ENCODE peak calls at places on chromosomes 1 and 21, in five cellular contexts. One of them, this sample, is unnamed.
A peak's percentile ranks its signal among the peaks of the same experiment; 100 is the strongest.

GRCh38 chr21:17427831-17428483 is 84.9 kb upstream of the CXADR start:
- DNase-seq in DND-41: no peak
- DNase-seq in naive thymus-derived CD4-positive, alpha-beta T cell: no peak
- DNase-seq in fibroblast of lung: no peak
- DNase-seq in mesendoderm: no peak
- DNase-seq in this sample: no peak

GRCh38 chr1:55155522-55155921 is 59.6 kb downstream of the USP24 start:
- DNase-seq in DND-41: peak; percentile 31
- DNase-seq in mesendoderm: peak; percentile 46
- DNase-seq in naive thymus-derived CD4-positive, alpha-beta T cell: no peak
- DNase-seq in fibroblast of lung: peak; percentile 38
- DNase-seq in this sample: peak; percentile 23

GRCh38 chr1:52702886-52703787 is 5.0 kb upstream of the COA7 start:
- DNase-seq in naive thymus-derived CD4-positive, alpha-beta T cell: peak; percentile 86
- DNase-seq in mesendoderm: peak; percentile 98
- DNase-seq in DND-41: no peak
- DNase-seq in fibroblast of lung: peak; percentile 91
- DNase-seq in this sample: no peak

GRCh38 chr1:53683986-53684740 is 54.8 kb downstream of the GLIS1 start:
- DNase-seq in naive thymus-derived CD4-positive, alpha-beta T cell: no peak
- DNase-seq in fibroblast of lung: no peak
- DNase-seq in DND-41: no peak
- DNase-seq in mesendoderm: peak; percentile 72
- DNase-seq in this sample: no peak

GRCh38 chr1:10347109-10347508 is 51.8 kb upstream of the PGD start:
- DNase-seq in naive thymus-derived CD4-positive, alpha-beta T cell: no peak
- DNase-seq in DND-41: no peak
- DNase-seq in fibroblast of lung: no peak
- DNase-seq in mesendoderm: no peak
- DNase-seq in this sample: no peak

GRCh38 chr1:84571150-84571535 is 3.1 kb downstream of the CTBS start:
- DNase-seq in naive thymus-derived CD4-positive, alpha-beta T cell: no peak
- DNase-seq in fibroblast of lung: peak; percentile 62
- DNase-seq in DND-41: no peak
- DNase-seq in mesendoderm: no peak
- DNase-seq in this sample: no peak

GRCh38 chr1:5220881-5221280 is 566.5 kb downstream of the AJAP1 start:
- DNase-seq in mesendoderm: no peak
- DNase-seq in naive thymus-derived CD4-positive, alpha-beta T cell: no peak
- DNase-seq in fibroblast of lung: no peak
- DNase-seq in DND-41: no peak
- DNase-seq in this sample: no peak

GRCh38 chr1:188128761-188129160 is 1300.0 kb downstream of the PLA2G4A start:
- DNase-seq in fibroblast of lung: no peak
- DNase-seq in mesendoderm: peak; percentile 35
- DNase-seq in DND-41: no peak
- DNase-seq in naive thymus-derived CD4-positive, alpha-beta T cell: no peak
- DNase-seq in this sample: no peak

GRCh38 chr1:52455686-52456085 is 51.3 kb downstream of the PRPF38A start:
- DNase-seq in fibroblast of lung: no peak
- DNase-seq in DND-41: no peak
- DNase-seq in mesendoderm: no peak
- DNase-seq in naive thymus-derived CD4-positive, alpha-beta T cell: no peak
- DNase-seq in this sample: no peak

GRCh38 chr1:234943801-234944402 is 184.7 kb downstream of the TOMM20 start:
- DNase-seq in naive thymus-derived CD4-positive, alpha-beta T cell: no peak
- DNase-seq in DND-41: no peak
- DNase-seq in fibroblast of lung: no peak
- DNase-seq in mesendoderm: no peak
- DNase-seq in this sample: no peak

GRCh38 chr1:3553940-3554223 is 57.4 kb downstream of the MEGF6 start:
- DNase-seq in fibroblast of lung: no peak
- DNase-seq in naive thymus-derived CD4-positive, alpha-beta T cell: no peak
- DNase-seq in mesendoderm: no peak
- DNase-seq in DND-41: no peak
- DNase-seq in this sample: no peak

GRCh38 chr1:225484657-225485606 is 57.1 kb upstream of the LBR start:
- DNase-seq in DND-41: no peak
- DNase-seq in fibroblast of lung: no peak
- DNase-seq in mesendoderm: no peak
- DNase-seq in naive thymus-derived CD4-positive, alpha-beta T cell: no peak
- DNase-seq in this sample: no peak

GRCh38 chr1:46606255-46606965 is 2.3 kb upstream of the MKNK1 start:
- DNase-seq in naive thymus-derived CD4-positive, alpha-beta T cell: no peak
- DNase-seq in fibroblast of lung: peak; percentile 51
- DNase-seq in mesendoderm: no peak
- DNase-seq in DND-41: no peak
- DNase-seq in this sample: no peak

GRCh38 chr1:43437031-43437973 is 16.4 kb downstream of the HYI start:
- DNase-seq in DND-41: no peak
- DNase-seq in fibroblast of lung: no peak
- DNase-seq in mesendoderm: no peak
- DNase-seq in naive thymus-derived CD4-positive, alpha-beta T cell: no peak
- DNase-seq in this sample: no peak

GRCh38 chr1:154972517-154973343 is 1.8 kb upstream of the CKS1B start:
- DNase-seq in mesendoderm: peak; percentile 99
- DNase-seq in naive thymus-derived CD4-positive, alpha-beta T cell: no peak
- DNase-seq in DND-41: no peak
- DNase-seq in fibroblast of lung: peak; percentile 98
- DNase-seq in this sample: no peak

DNA sequence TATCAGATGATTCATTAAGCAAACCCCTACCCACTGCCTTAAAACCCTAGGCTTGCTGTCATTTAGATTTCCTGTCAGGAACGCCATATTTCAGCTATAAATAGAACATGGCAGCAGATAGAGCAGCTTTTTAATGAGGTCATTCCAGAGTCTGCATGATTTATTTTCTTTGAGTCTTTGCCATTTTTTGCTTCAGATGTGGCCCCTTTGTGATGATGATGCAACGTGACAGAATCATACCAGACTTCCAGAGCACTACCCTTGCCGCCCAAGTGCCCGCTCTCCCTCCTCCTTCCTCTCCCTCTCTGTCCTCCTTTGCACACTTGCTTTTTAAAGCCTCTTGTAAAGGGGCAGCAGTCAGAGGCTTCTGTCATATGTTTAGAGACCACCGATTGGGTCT is 55.5 kb upstream of the TRIM67 start:
- DNase-seq in naive thymus-derived CD4-positive, alpha-beta T cell: no peak
- DNase-seq in DND-41: no peak
- DNase-seq in mesendoderm: no peak
- DNase-seq in fibroblast of lung: peak; percentile 90
- DNase-seq in this sample: no peak
- H3K4me3 ChIP-seq in naive thymus-derived CD4-positive, alpha-beta T cell: no peak overlapping the region
- H3K4me3 ChIP-seq in DND-41: no peak overlapping the region
- H3K4me3 ChIP-seq in mesendoderm: no peak overlapping the region
- H3K4me3 ChIP-seq in fibroblast of lung: no peak overlapping the region
- H3K4me3 ChIP-seq in this sample: no peak overlapping the region

GRCh38 chr1:87501738-87502137 is 173.1 kb downstream of the LMO4 start:
- DNase-seq in mesendoderm: no peak
- DNase-seq in DND-41: no peak
- DNase-seq in fibroblast of lung: no peak
- DNase-seq in naive thymus-derived CD4-positive, alpha-beta T cell: no peak
- DNase-seq in this sample: no peak

GRCh38 chr1:87495147-87495546 is 166.5 kb downstream of the LMO4 start:
- DNase-seq in DND-41: no peak
- DNase-seq in naive thymus-derived CD4-positive, alpha-beta T cell: no peak
- DNase-seq in fibroblast of lung: no peak
- DNase-seq in mesendoderm: peak; percentile 42
- DNase-seq in this sample: no peak

GRCh38 chr1:87497804-87498203 is 169.1 kb downstream of the LMO4 start:
- DNase-seq in naive thymus-derived CD4-positive, alpha-beta T cell: no peak
- DNase-seq in mesendoderm: no peak
- DNase-seq in DND-41: no peak
- DNase-seq in fibroblast of lung: no peak
- DNase-seq in this sample: no peak

GRCh38 chr1:87495870-87496269 is 167.2 kb downstream of the LMO4 start:
- DNase-seq in naive thymus-derived CD4-positive, alpha-beta T cell: no peak
- DNase-seq in DND-41: no peak
- DNase-seq in fibroblast of lung: no peak
- DNase-seq in mesendoderm: no peak
- DNase-seq in this sample: no peak
- H3K4me3 ChIP-seq in naive thymus-derived CD4-positive, alpha-beta T cell: no peak overlapping the region
- H3K4me3 ChIP-seq in DND-41: no peak overlapping the region
- H3K4me3 ChIP-seq in fibroblast of lung: no peak overlapping the region
- H3K4me3 ChIP-seq in mesendoderm: no peak overlapping the region
- H3K4me3 ChIP-seq in this sample: no peak overlapping the region

DNA sequence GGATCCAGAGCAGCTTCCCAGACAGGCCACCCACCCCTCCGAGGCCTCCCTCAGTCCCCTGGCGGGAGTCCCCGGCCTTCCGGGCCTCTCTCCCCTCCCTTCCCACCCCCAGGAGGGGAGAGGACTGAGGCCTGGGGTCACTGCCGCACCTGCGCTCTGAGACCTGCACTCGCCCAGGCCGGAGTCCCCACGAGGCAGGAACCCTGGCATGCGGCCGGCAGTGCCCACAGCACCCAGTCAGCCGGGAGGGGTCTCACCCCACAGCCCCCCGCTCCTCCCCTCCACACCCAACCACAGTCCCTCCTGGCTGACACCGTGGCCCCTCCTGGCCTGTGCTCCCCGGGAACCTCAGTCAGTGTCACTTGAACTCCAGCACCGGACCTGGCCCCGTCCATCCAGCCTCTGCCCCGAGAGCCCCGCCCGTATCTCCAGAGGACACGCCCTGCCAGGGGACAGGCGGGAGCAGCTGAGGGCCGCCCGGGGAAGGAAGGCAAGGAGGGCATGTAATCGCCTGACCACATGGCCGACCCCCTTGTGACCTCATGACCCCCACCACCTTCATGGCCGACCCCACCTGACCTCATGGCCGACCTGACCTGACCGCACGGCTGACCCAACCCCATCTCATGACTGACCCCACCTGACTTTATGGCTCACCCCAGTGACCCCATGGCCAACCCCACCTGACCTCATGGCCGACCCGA is 28.7 kb upstream of the TTLL10 start:
- DNase-seq in DND-41: no peak
- DNase-seq in naive thymus-derived CD4-positive, alpha-beta T cell: no peak
- DNase-seq in fibroblast of lung: no peak
- DNase-seq in mesendoderm: no peak
- DNase-seq in this sample: no peak
- H3K4me3 ChIP-seq in DND-41: no peak overlapping the region
- H3K4me3 ChIP-seq in naive thymus-derived CD4-positive, alpha-beta T cell: no peak overlapping the region
- H3K4me3 ChIP-seq in fibroblast of lung: no peak overlapping the region
- H3K4me3 ChIP-seq in mesendoderm: no peak overlapping the region
- H3K4me3 ChIP-seq in this sample: no peak overlapping the region

GRCh38 chr1:163836446-163836845 is 514.7 kb downstream of the NUF2 start:
- DNase-seq in DND-41: no peak
- DNase-seq in naive thymus-derived CD4-positive, alpha-beta T cell: no peak
- DNase-seq in mesendoderm: no peak
- DNase-seq in fibroblast of lung: no peak
- DNase-seq in this sample: no peak

DNA sequence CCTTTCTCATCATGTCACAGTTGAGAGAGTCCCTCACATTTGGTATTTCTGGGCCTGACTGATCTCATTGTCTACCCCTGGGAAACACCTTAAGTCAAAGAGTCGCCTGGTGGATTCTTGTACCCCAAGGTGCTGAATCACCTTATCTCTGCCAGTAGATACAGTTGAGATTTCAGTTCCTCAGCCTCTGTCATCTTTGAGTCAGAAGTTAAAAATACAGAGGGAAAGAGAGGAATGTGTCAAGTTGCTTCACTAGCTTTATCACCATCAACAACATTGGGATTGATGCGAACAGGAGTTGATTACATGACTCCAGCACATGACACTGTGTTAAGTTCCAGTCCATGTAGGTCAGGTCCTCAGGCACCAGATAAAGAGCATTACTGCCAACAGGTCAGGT is 513.0 kb downstream of the NUF2 start:
- DNase-seq in DND-41: no peak
- DNase-seq in mesendoderm: peak; percentile 11
- DNase-seq in naive thymus-derived CD4-positive, alpha-beta T cell: no peak
- DNase-seq in fibroblast of lung: no peak
- DNase-seq in this sample: no peak
- H3K4me3 ChIP-seq in DND-41: no peak overlapping the region
- H3K4me3 ChIP-seq in mesendoderm: no peak overlapping the region
- H3K4me3 ChIP-seq in naive thymus-derived CD4-positive, alpha-beta T cell: no peak overlapping the region
- H3K4me3 ChIP-seq in fibroblast of lung: no peak overlapping the region
- H3K4me3 ChIP-seq in this sample: no peak overlapping the region

GRCh38 chr1:149916927-149917310 is 725 bp downstream of the SV2A start:
- DNase-seq in mesendoderm: no peak
- DNase-seq in DND-41: no peak
- DNase-seq in fibroblast of lung: no peak
- DNase-seq in naive thymus-derived CD4-positive, alpha-beta T cell: no peak
- DNase-seq in this sample: no peak
- H3K4me3 ChIP-seq in mesendoderm: peak overlapping the region; percentile 61
- H3K4me3 ChIP-seq in DND-41: peak overlapping the region; percentile 67
- H3K4me3 ChIP-seq in fibroblast of lung: peak overlapping the region; percentile 73
- H3K4me3 ChIP-seq in naive thymus-derived CD4-positive, alpha-beta T cell: peak overlapping the region; percentile 81
- H3K4me3 ChIP-seq in this sample: peak overlapping the region; percentile 86

GRCh38 chr1:215957692-215958091 is 390.6 kb downstream of the KCTD3 start:
- DNase-seq in fibroblast of lung: peak; percentile 13
- DNase-seq in DND-41: no peak
- DNase-seq in naive thymus-derived CD4-positive, alpha-beta T cell: no peak
- DNase-seq in mesendoderm: no peak
- DNase-seq in this sample: no peak
- H3K4me3 ChIP-seq in fibroblast of lung: no peak overlapping the region
- H3K4me3 ChIP-seq in DND-41: no peak overlapping the region
- H3K4me3 ChIP-seq in naive thymus-derived CD4-positive, alpha-beta T cell: no peak overlapping the region
- H3K4me3 ChIP-seq in mesendoderm: no peak overlapping the region
- H3K4me3 ChIP-seq in this sample: no peak overlapping the region

This sample was measured in Jurkat, Clone E6-1.